ENCODE peak calls at places on chromosomes 16 and 17, in eight cellular contexts. B is astrocyte of the hippocampus; Z is activated effector memory CD4-positive, alpha-beta T cell treated with Interleukin-2 at 50 U/mL for 16 hours; X is epithelial cell of proximal tubule; K is activated naive CD4-positive, alpha-beta T cell; P is iPS-NIHi11; S is stimulated activated CD4-positive, alpha-beta T cell treated with anti-CD3 and anti-CD28 coated beads, Interleukin-15, amount 100 ng/mL, for 1 hour; V is fibroblast of mammary gland. N is an unnamed sample.

GRCh38 chr16:88077328-88078108 is 126.3 kb downstream of the BANP start:
- DNase-seq in B (no peak), Z (no peak), X (no peak), K (no peak), P (no peak), S (no peak), V (no peak), N (no peak)

GRCh38 chr17:27269201-27269600 is 24.7 kb upstream of the WSB1 start:
- DNase-seq in B (no peak), Z (no peak), X (no peak), K (no peak), P (no peak), S (no peak), V (no peak), N (no peak)

GRCh38 chr16:67461600-67462278 is 19.2 kb downstream of the ATP6V0D1 start:
- DNase-seq in B (no peak), Z (no peak), X (no peak), K (no peak), P (no peak), S (no peak), V (no peak), N (no peak)

GRCh38 chr16:80997139-80997798 is 9.4 kb downstream of the CMC2 start:
- DNase-seq in B (no peak), Z (no peak), X (peak; percentile 45), K (no peak), P (no peak), S (no peak), V (peak; percentile 11), N (no peak)

GRCh38 chr16:89770367-89770766 is 46.1 kb downstream of the FANCA start:
- DNase-seq in B (no peak), Z (no peak), X (no peak), K (no peak), P (no peak), S (no peak), V (no peak), N (no peak)

GRCh38 chr16:15979801-15980200 is 30.4 kb downstream of the ABCC1 start:
- DNase-seq in B (no peak), Z (no peak), X (no peak), K (no peak), P (no peak), S (no peak), V (no peak), N (no peak)

GRCh38 chr17:68344701-68345136 is 53.4 kb downstream of the ARSG start:
- DNase-seq in B (no peak), Z (peak; percentile 52), X (no peak), K (no peak), P (no peak), S (no peak), V (no peak), N (peak; percentile 29)

GRCh38 chr16:88495268-88495772 is 42.2 kb downstream of the ZFPM1 start:
- DNase-seq in B (no peak), Z (no peak), X (no peak), K (no peak), P (no peak), S (no peak), V (no peak), N (no peak)

GRCh38 chr17:33595783-33596182 is 302.7 kb upstream of the ASIC2 start:
- DNase-seq in B (no peak), Z (no peak), X (no peak), K (no peak), P (no peak), S (no peak), V (no peak), N (no peak)

GRCh38 chr17:79993390-79994221 is 42.1 kb downstream of the TBC1D16 start:
- DNase-seq in B (peak; percentile 84), Z (no peak), X (peak; percentile 57), K (no peak), P (peak; percentile 51), S (peak; percentile 37), V (peak; percentile 93), N (peak; percentile 26)

GRCh38 chr17:50312311-50312710 is 33.6 kb upstream of the XYLT2 start:
- DNase-seq in B (peak; percentile 39), Z (no peak), X (no peak), K (no peak), P (no peak), S (no peak), V (no peak), N (no peak)

GRCh38 chr16:87832137-87832527 is 37.2 kb downstream of the SLC7A5 start:
- DNase-seq in B (no peak), Z (no peak), X (no peak), K (no peak), P (no peak), S (no peak), V (no peak), N (no peak)

GRCh38 chr17:39235555-39236221 is 9.9 kb upstream of the STAC2 start:
- DNase-seq in B (peak; percentile 67), Z (peak; percentile 21), X (no peak), K (no peak), P (peak; percentile 89), S (no peak), V (peak; percentile 67), N (peak; percentile 45)

GRCh38 chr16:58462997-58463891 is 36.7 kb upstream of the NDRG4 start:
- DNase-seq in B (peak; percentile 34), Z (no peak), X (no peak), K (no peak), P (peak; percentile 73), S (no peak), V (no peak), N (no peak)

GRCh38 chr17:68640601-68641000 is 39.4 kb upstream of the FAM20A start:
- DNase-seq in B (no peak), Z (no peak), X (no peak), K (no peak), P (no peak), S (no peak), V (no peak), N (no peak)

GRCh38 chr17:32487460-32488176 is 825 bp downstream of the CDK5R1 start:
- DNase-seq in B (peak; percentile 52), Z (no peak), X (no peak), K (no peak), P (peak; percentile 71), S (no peak), V (no peak), N (no peak)

GRCh38 chr16:23893976-23894375 is 58.2 kb downstream of the PRKCB start:
- DNase-seq in B (no peak), Z (no peak), X (no peak), K (no peak), P (no peak), S (no peak), V (no peak), N (no peak)

GRCh38 chr16:7405166-7405565 is 72.5 kb downstream of the RBFOX1 start:
- DNase-seq in B (peak; percentile 76), Z (no peak), X (no peak), K (no peak), P (no peak), S (no peak), V (no peak), N (no peak)